ENCODE peak calls at places on chromosomes 1 and 21, in ten cellular contexts. W is SW480; F is GM06990; L is NCI-H1092; B is right atrium auricular region; H is NCI-H345; V is IMR-90; T is GM20000; O is ACHN; K is stimulated activated CD4-positive, alpha-beta T cell treated with anti-CD3 and anti-CD28 coated beads, TNF-alpha, amount 100 ng/mL, for 1 hour. N is an unnamed sample.

GRCh38 chr1:100557606-100557953 is 19.6 kb downstream of the GPR88 start:
- DNase-seq in W (no peak), F (no peak), L (no peak), B (no peak), H (no peak), V (no peak), T (no peak), O (no peak), K (no peak), N (no peak)

GRCh38 chr1:15188678-15189077 is 35.1 kb downstream of the TMEM51 start:
- DNase-seq in W (no peak), F (no peak), L (no peak), B (no peak), H (no peak), V (peak; percentile 61), T (no peak), O (no peak), K (no peak), N (no peak)

GRCh38 chr1:53600486-53600885 is 138.5 kb downstream of the GLIS1 start:
- DNase-seq in W (no peak), F (no peak), L (no peak), B (no peak), H (no peak), V (no peak), T (no peak), O (no peak), K (no peak), N (no peak)

GRCh38 chr1:179151908-179152682 is 70.2 kb downstream of the TOR3A start:
- DNase-seq in W (no peak), F (no peak), L (no peak), B (no peak), H (no peak), V (no peak), T (no peak), O (no peak), K (no peak), N (no peak)

GRCh38 chr1:231351816-231352215 is 13.7 kb downstream of the SPRTN start:
- DNase-seq in W (no peak), F (no peak), L (no peak), B (no peak), H (no peak), V (no peak), T (no peak), O (no peak), K (no peak), N (no peak)

GRCh38 chr21:45954271-45954670 is 27.3 kb upstream of the COL6A1 start:
- DNase-seq in W (no peak), F (no peak), L (no peak), B (no peak), H (no peak), V (no peak), T (no peak), O (no peak), K (no peak), N (no peak)

GRCh38 chr1:84705503-84705902 is 15.2 kb upstream of the SSX2IP start:
- DNase-seq in W (no peak), F (no peak), L (no peak), B (no peak), H (no peak), V (no peak), T (no peak), O (no peak), K (no peak), N (no peak)

GRCh38 chr1:157045251-157046218 is at the start of gene ARHGEF11:
- DNase-seq in W (peak; percentile 83), F (peak; percentile 70), L (peak; percentile 87), B (peak; percentile 79), H (peak; percentile 88), V (peak; percentile 87), T (peak; percentile 90), O (peak; percentile 94), K (peak; percentile 7), N (peak; percentile 95)

GRCh38 chr1:56577859-56578663 is 1.3 kb downstream of the PLPP3 start:
- DNase-seq in W (peak; percentile 74), F (peak; percentile 65), L (peak; percentile 57), B (peak; percentile 70), H (peak; percentile 54), V (peak; percentile 61), T (peak; percentile 39), O (peak; percentile 30), K (no peak), N (no peak)

GRCh38 chr1:22780696-22781095 is 70.1 kb downstream of the EPHB2 start:
- DNase-seq in W (peak; percentile 40), F (no peak), L (no peak), B (no peak), H (no peak), V (peak; percentile 16), T (no peak), O (peak; percentile 65), K (no peak), N (peak; percentile 82)

GRCh38 chr1:202018226-202018475 is 7.8 kb downstream of the ELF3 start:
- DNase-seq in W (no peak), F (no peak), L (no peak), B (no peak), H (no peak), V (no peak), T (no peak), O (no peak), K (no peak), N (no peak)

GRCh38 chr1:226682841-226683800 is 56.0 kb downstream of the ITPKB start:
- DNase-seq in W (no peak), F (no peak), L (no peak), B (no peak), H (no peak), V (no peak), T (no peak), O (no peak), K (no peak), N (no peak)

GRCh38 chr1:10781137-10781536 is 15.3 kb downstream of the CASZ1 start:
- DNase-seq in W (no peak), F (no peak), L (peak; percentile 22), B (no peak), H (no peak), V (no peak), T (no peak), O (no peak), K (no peak), N (no peak)

GRCh38 chr1:16158993-16159831 is 3.3 kb upstream of the EPHA2 start:
- DNase-seq in W (peak; percentile 98), F (no peak), L (no peak), B (no peak), H (no peak), V (no peak), T (no peak), O (no peak), K (no peak), N (no peak)

GRCh38 chr1:41620365-41621169 is 136.1 kb upstream of the EDN2 start:
- DNase-seq in W (no peak), F (no peak), L (no peak), B (no peak), H (no peak), V (no peak), T (no peak), O (no peak), K (no peak), N (no peak)